ENCODE peak calls at places on chromosomes 7 and 10, in five cellular contexts. One of them, this sample, is unnamed.

GRCh38 chr7:90723233-90723632 is 127.1 kb downstream of the CDK14 start:
- DNase-seq in nephron progenitor cell: no peak
- DNase-seq in lower leg skin: no peak
- DNase-seq in hypothalamus: no peak
- DNase-seq in GM12865: no peak
- DNase-seq in this sample: no peak

GRCh38 chr7:92799446-92800211 is 36.7 kb downstream of the CDK6 start:
- DNase-seq in nephron progenitor cell: no peak
- DNase-seq in lower leg skin: no peak
- DNase-seq in hypothalamus: no peak
- DNase-seq in GM12865: no peak
- DNase-seq in this sample: no peak

GRCh38 chr7:109295158-109295557 is 725.5 kb downstream of the DNAJB9 start:
- DNase-seq in nephron progenitor cell: no peak
- DNase-seq in lower leg skin: no peak
- DNase-seq in hypothalamus: no peak
- DNase-seq in GM12865: no peak
- DNase-seq in this sample: no peak

GRCh38 chr7:22348379-22348778 is 8.6 kb downstream of the RAPGEF5 start:
- DNase-seq in nephron progenitor cell: no peak
- DNase-seq in lower leg skin: no peak
- DNase-seq in hypothalamus: no peak
- DNase-seq in GM12865: no peak
- DNase-seq in this sample: no peak

GRCh38 chr10:600234-600633 is 89.2 kb downstream of the DIP2C start:
- DNase-seq in nephron progenitor cell: no peak
- DNase-seq in lower leg skin: no peak
- DNase-seq in hypothalamus: no peak
- DNase-seq in GM12865: no peak
- DNase-seq in this sample: no peak

GRCh38 chr7:114181280-114181679 is 233.3 kb upstream of the FOXP2 start:
- DNase-seq in nephron progenitor cell: no peak
- DNase-seq in lower leg skin: no peak
- DNase-seq in hypothalamus: no peak
- DNase-seq in GM12865: no peak
- DNase-seq in this sample: no peak

GRCh38 chr7:108057951-108058391 is 55.0 kb upstream of the LAMB1 start:
- DNase-seq in nephron progenitor cell: no peak
- DNase-seq in lower leg skin: no peak
- DNase-seq in hypothalamus: no peak
- DNase-seq in GM12865: no peak
- DNase-seq in this sample: no peak

GRCh38 chr7:140586517-140586916 is 54.1 kb downstream of the DENND2A start:
- DNase-seq in nephron progenitor cell: no peak
- DNase-seq in lower leg skin: no peak
- DNase-seq in hypothalamus: no peak
- DNase-seq in GM12865: no peak
- DNase-seq in this sample: no peak

GRCh38 chr10:75616874-75617478 is 185.6 kb downstream of the LRMDA start:
- DNase-seq in nephron progenitor cell: no peak
- DNase-seq in lower leg skin: no peak
- DNase-seq in hypothalamus: no peak
- DNase-seq in GM12865: no peak
- DNase-seq in this sample: no peak

GRCh38 chr7:91407942-91408341 is 143.7 kb downstream of the FZD1 start:
- DNase-seq in nephron progenitor cell: no peak
- DNase-seq in lower leg skin: no peak
- DNase-seq in hypothalamus: no peak
- DNase-seq in GM12865: no peak
- DNase-seq in this sample: no peak

This sample was measured in ovary.